ENCODE peak calls at places on chromosomes 7 and 10, in four cellular contexts. One of them, this sample, is unnamed.
A peak's percentile ranks its signal among the peaks of the same experiment; 100 is the strongest.

GRCh38 chr10:87844837-87845623 is 18.3 kb downstream of the KLLN start:
- DNase-seq in HL-60: no peak
- DNase-seq in GM12878: no peak
- DNase-seq in K562: no peak
- DNase-seq in this sample: no peak

GRCh38 chr7:63037242-63037641 is 961.4 kb upstream of the ZNF722 start:
- DNase-seq in HL-60: no peak
- DNase-seq in GM12878: no peak
- DNase-seq in K562: no peak
- DNase-seq in this sample: no peak

GRCh38 chr10:25388188-25388861 is 213.5 kb downstream of the GPR158 start:
- DNase-seq in HL-60: no peak
- DNase-seq in GM12878: no peak
- DNase-seq in K562: no peak
- DNase-seq in this sample: no peak

GRCh38 chr10:122422266-122422980 is 32.0 kb upstream of the ARMS2 start:
- DNase-seq in HL-60: no peak
- DNase-seq in GM12878: no peak
- DNase-seq in K562: no peak
- DNase-seq in this sample: no peak

GRCh38 chr10:102120987-102121738 is 995 bp upstream of the LDB1 start:
- DNase-seq in HL-60: no peak
- DNase-seq in GM12878: no peak
- DNase-seq in K562: no peak
- DNase-seq in this sample: no peak

GRCh38 chr10:26503911-26504310 is 65.8 kb downstream of the APBB1IP start:
- DNase-seq in HL-60: no peak
- DNase-seq in GM12878: no peak
- DNase-seq in K562: no peak
- DNase-seq in this sample: no peak

GRCh38 chr7:139772115-139772514 is 5.7 kb downstream of the HIPK2 start:
- DNase-seq in HL-60: no peak
- DNase-seq in GM12878: no peak
- DNase-seq in K562: no peak
- DNase-seq in this sample: no peak

GRCh38 chr10:10520391-10521385 is 497.0 kb upstream of the CELF2 start:
- DNase-seq in HL-60: no peak
- DNase-seq in GM12878: peak; percentile 24
- DNase-seq in K562: no peak
- DNase-seq in this sample: peak; percentile 14

GRCh38 chr7:43646603-43647313 is 63.9 kb downstream of the STK17A start:
- DNase-seq in HL-60: no peak
- DNase-seq in GM12878: no peak
- DNase-seq in K562: no peak
- DNase-seq in this sample: no peak

GRCh38 chr10:77962350-77963146 is 36.0 kb upstream of the DLG5 start:
- DNase-seq in HL-60: no peak
- DNase-seq in GM12878: no peak
- DNase-seq in K562: no peak
- DNase-seq in this sample: no peak

GRCh38 chr7:151875862-151876111 is 1.1 kb downstream of the PRKAG2 start:
- DNase-seq in HL-60: no peak
- DNase-seq in GM12878: no peak
- DNase-seq in K562: no peak
- DNase-seq in this sample: peak; percentile 42

GRCh38 chr7:148773344-148773743 is 74.6 kb downstream of the CUL1 start:
- DNase-seq in HL-60: no peak
- DNase-seq in GM12878: peak; percentile 11
- DNase-seq in K562: no peak
- DNase-seq in this sample: no peak

GRCh38 chr10:45640049-45640448 is 32.5 kb downstream of the ZFAND4 start:
- DNase-seq in HL-60: no peak
- DNase-seq in GM12878: no peak
- DNase-seq in K562: no peak
- DNase-seq in this sample: no peak

GRCh38 chr10:97715259-97715874 is 1.8 kb downstream of the MARVELD1 start:
- DNase-seq in HL-60: no peak
- DNase-seq in GM12878: no peak
- DNase-seq in K562: no peak
- DNase-seq in this sample: no peak

GRCh38 chr10:44387853-44388251 is 3.0 kb upstream of the CXCL12 start:
- DNase-seq in HL-60: no peak
- DNase-seq in GM12878: no peak
- DNase-seq in K562: no peak
- DNase-seq in this sample: no peak

GRCh38 chr7:107002131-107002803 is 42.2 kb upstream of the PRKAR2B start:
- DNase-seq in HL-60: no peak
- DNase-seq in GM12878: no peak
- DNase-seq in K562: no peak
- DNase-seq in this sample: no peak

GRCh38 chr10:130905386-130905785 is 406.1 kb downstream of the TCERG1L start:
- DNase-seq in HL-60: no peak
- DNase-seq in GM12878: no peak
- DNase-seq in K562: no peak
- DNase-seq in this sample: no peak

GRCh38 chr10:130020651-130021372 is 56.7 kb upstream of the EBF3 start:
- DNase-seq in HL-60: no peak
- DNase-seq in GM12878: no peak
- DNase-seq in K562: no peak
- DNase-seq in this sample: no peak

GRCh38 chr10:112362833-112363232 is 11.1 kb upstream of the ACSL5 start:
- DNase-seq in HL-60: no peak
- DNase-seq in GM12878: no peak
- DNase-seq in K562: no peak
- DNase-seq in this sample: no peak

GRCh38 chr7:110386914-110387313 is 704.0 kb upstream of the LRRN3 start:
- DNase-seq in HL-60: no peak
- DNase-seq in GM12878: no peak
- DNase-seq in K562: no peak
- DNase-seq in this sample: no peak

GRCh38 chr10:71351628-71352319 is 32.7 kb downstream of the SLC29A3 start:
- DNase-seq in HL-60: no peak
- DNase-seq in GM12878: no peak
- DNase-seq in K562: no peak
- DNase-seq in this sample: no peak

GRCh38 chr7:75033064-75033463 is 40.5 kb downstream of the RCC1L start:
- DNase-seq in HL-60: no peak
- DNase-seq in GM12878: no peak
- DNase-seq in K562: peak; percentile 73
- DNase-seq in this sample: no peak
- TF ChIP-seq SPI1 in HL-60: no peak
- TF ChIP-seq SPI1 in GM12878: no peak
- TF ChIP-seq SPI1 in K562: no peak
- TF ChIP-seq SPI1 in this sample: no peak

DNA sequence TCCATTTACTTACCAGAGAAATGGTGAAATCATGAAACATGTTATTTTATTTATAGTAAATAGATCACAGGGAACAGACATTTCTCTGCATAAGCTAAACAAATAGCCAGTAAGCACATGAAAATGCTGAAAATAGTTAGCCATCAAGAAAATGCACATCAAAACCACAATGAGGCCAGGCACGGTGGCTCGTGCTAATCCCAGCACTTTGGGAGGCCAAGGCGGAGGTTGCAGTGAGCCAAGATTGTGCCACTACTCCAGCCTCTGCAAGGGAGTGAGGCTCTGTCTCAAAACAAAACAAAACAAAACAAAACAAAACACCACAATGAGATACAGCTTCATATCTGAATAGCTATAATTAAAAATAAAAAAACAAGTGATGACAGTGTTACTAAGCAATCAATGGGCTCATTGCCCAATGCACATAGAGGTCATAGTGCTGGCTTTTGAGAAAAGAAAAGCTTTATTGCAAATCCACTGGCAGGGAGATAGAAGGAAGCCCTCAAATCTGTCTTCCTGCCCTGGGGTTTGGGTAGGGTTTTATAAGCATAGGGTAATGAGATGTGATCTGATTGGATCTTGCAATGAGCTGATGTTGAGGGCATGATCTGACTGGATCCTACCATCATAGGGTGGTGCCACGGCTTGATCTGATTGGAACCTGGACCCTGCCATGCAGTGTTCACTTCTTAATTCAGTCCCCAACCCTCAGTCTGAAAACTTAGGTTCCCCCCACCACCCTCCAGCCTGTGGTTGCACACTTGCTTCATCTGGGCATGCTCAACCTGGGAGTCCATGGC is 16.2 kb downstream of the CSTF2T start:
- DNase-seq in HL-60: no peak
- DNase-seq in GM12878: no peak
- DNase-seq in K562: no peak
- DNase-seq in this sample: no peak
- TF ChIP-seq SPI1 in HL-60: no peak
- TF ChIP-seq SPI1 in GM12878: no peak
- TF ChIP-seq SPI1 in K562: no peak
- TF ChIP-seq SPI1 in this sample: no peak

DNA sequence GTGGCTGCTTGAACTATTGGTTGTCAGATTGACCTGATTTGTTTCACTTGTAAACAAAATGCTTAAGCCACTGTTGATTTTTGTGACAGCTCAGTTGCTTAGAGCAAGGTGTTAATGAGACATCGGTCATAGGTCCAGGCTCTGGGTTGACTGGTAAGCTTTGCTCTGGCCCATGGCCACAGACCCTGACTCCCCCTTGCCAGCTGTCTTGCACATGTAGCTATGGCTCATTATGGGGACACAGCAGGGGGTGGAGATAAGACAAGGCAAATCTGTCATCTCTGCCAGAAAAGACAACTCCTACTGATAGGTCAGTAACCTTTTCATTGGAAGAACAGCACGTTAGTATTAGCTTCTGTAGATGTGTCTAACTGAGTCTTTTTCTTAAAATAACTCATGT is 95.3 kb downstream of the KAT6B start:
- DNase-seq in HL-60: no peak
- DNase-seq in GM12878: no peak
- DNase-seq in K562: peak; percentile 61
- DNase-seq in this sample: no peak
- TF ChIP-seq SPI1 in HL-60: no peak
- TF ChIP-seq SPI1 in GM12878: no peak
- TF ChIP-seq SPI1 in K562: no peak
- TF ChIP-seq SPI1 in this sample: no peak

GRCh38 chr7:143047327-143047726 is 4.8 kb upstream of the OR6V1 start:
- DNase-seq in HL-60: no peak
- DNase-seq in GM12878: no peak
- DNase-seq in K562: no peak
- DNase-seq in this sample: no peak
- TF ChIP-seq SPI1 in HL-60: peak; percentile 80
- TF ChIP-seq SPI1 in GM12878: peak; percentile 32
- TF ChIP-seq SPI1 in K562: no peak
- TF ChIP-seq SPI1 in this sample: peak; percentile 40

GRCh38 chr10:29392376-29393021 is 103.6 kb downstream of the LYZL1 start:
- DNase-seq in HL-60: no peak
- DNase-seq in GM12878: no peak
- DNase-seq in K562: peak; percentile 59
- DNase-seq in this sample: no peak

GRCh38 chr10:29395409-29395808 is 106.5 kb downstream of the LYZL1 start:
- DNase-seq in HL-60: no peak
- DNase-seq in GM12878: no peak
- DNase-seq in K562: no peak
- DNase-seq in this sample: no peak

GRCh38 chr10:29403208-29403607 is 114.3 kb downstream of the LYZL1 start:
- DNase-seq in HL-60: no peak
- DNase-seq in GM12878: no peak
- DNase-seq in K562: no peak
- DNase-seq in this sample: no peak

GRCh38 chr10:29394321-29394932 is 105.6 kb downstream of the LYZL1 start:
- DNase-seq in HL-60: no peak
- DNase-seq in GM12878: no peak
- DNase-seq in K562: no peak
- DNase-seq in this sample: no peak

DNA sequence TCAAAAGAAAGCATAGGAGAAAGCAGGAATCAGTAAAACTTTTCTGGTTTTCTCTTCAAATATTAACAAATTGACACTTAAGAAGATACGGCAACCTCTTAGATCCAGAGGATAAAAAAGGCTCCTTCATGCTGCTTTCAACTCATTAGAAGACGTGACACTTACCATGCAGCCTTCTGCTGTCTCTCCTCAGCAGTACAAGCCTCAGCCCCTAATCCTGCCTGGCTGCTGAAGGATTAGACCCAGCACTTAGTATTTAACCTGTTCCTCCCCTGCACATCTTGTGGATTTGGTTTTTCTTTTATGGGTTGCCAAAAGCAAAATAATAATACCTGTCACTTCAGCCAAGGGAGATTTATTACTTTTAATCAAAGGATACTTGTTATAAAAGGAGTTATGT is 108.4 kb downstream of the LYZL1 start:
- DNase-seq in HL-60: no peak
- DNase-seq in GM12878: no peak
- DNase-seq in K562: no peak
- DNase-seq in this sample: no peak
- TF ChIP-seq SPI1 in HL-60: no peak
- TF ChIP-seq SPI1 in GM12878: no peak
- TF ChIP-seq SPI1 in K562: no peak
- TF ChIP-seq SPI1 in this sample: no peak

DNA sequence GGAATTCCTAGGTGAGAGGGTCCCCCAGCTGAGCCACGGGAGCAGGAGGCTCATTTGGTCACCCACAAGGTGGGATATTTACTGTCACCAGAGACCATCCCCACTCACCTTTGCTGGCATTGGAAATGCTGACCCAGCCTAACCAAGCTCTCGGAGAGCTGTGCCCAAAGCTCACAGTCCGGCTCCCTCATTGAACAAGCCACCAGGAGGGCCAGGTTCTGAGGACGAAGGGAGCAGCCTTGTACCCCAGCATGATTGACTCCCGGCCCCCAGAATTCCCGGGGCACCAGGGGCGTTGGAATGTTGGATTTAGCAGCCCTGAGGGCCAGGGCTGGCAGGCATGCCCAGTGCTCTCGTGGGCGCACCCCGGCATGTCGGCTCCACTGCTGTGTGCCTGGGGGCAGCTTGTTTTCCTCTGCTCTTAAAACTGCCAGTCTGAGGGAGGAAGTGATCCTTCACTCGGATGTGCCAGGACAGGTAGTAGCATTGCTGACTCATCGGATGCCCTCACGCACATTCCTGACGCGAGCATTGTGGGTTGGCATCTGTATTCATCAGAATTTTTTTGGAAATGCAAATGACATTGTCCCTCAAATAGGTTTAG is 23.3 kb downstream of the CLIP2 start:
- DNase-seq in HL-60: no peak
- DNase-seq in GM12878: no peak
- DNase-seq in K562: no peak
- DNase-seq in this sample: no peak
- TF ChIP-seq SPI1 in HL-60: peak; percentile 44
- TF ChIP-seq SPI1 in GM12878: peak; percentile 38
- TF ChIP-seq SPI1 in K562: no peak
- TF ChIP-seq SPI1 in this sample: peak; percentile 67

GRCh38 chr7:80225361-80225760 is 90.7 kb downstream of the GNAI1 start:
- DNase-seq in HL-60: no peak
- DNase-seq in GM12878: no peak
- DNase-seq in K562: no peak
- DNase-seq in this sample: no peak
- TF ChIP-seq SPI1 in HL-60: no peak
- TF ChIP-seq SPI1 in GM12878: no peak
- TF ChIP-seq SPI1 in K562: no peak
- TF ChIP-seq SPI1 in this sample: no peak

DNA sequence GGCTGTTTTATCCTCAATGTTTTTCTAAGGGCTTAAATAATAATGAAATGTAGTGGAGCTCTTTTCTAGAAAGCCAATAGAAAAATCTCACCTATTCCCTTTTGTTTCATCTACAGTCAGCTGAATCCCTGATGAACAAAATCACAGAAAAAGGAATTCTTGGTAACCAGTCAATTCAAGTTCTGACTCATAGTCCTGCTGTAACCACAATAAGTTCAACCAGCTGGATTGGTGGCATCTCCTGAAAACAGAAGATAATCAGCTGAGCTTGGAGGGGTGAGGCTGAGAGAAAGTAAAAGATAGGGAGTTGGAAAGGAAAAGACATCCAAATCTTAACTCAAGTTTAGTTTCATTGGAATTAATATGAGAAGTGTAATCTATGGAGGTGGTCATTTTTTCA is 772.1 kb downstream of the CCSER2 start:
- DNase-seq in HL-60: no peak
- DNase-seq in GM12878: no peak
- DNase-seq in K562: no peak
- DNase-seq in this sample: no peak
- TF ChIP-seq SPI1 in HL-60: no peak
- TF ChIP-seq SPI1 in GM12878: no peak
- TF ChIP-seq SPI1 in K562: no peak
- TF ChIP-seq SPI1 in this sample: no peak

This sample was measured in GM12891.